ENCODE peak calls at places on chromosomes 5 and 9, in nine cellular contexts. D, Y, B, J, E, Z, S, P and I are unnamed samples. For H3K27me3, the result is how much of the 10 kb centered on the place peaks cover.

GRCh38 chr5:133773247-133774202 is 161.2 kb upstream of the FSTL4 start:
- DNase-seq in J (no peak), Y (no peak), B (no peak), Z (no peak), P (no peak), D (no peak), S (no peak), E (peak), I (no peak)

GRCh38 chr5:132413567-132413966 is 44.1 kb downstream of the SLC22A5 start:
- DNase-seq in E (no peak), P (no peak), S (no peak), B (no peak), J (no peak), Z (no peak), D (no peak), Y (no peak), I (no peak)

GRCh38 chr9:127930298-127931091 is at the start of gene PIP5KL1:
- DNase-seq in J (no peak), P (peak), B (peak), Z (peak), S (peak), D (peak), E (peak), Y (peak), I (peak)

GRCh38 chr9:114011313-114011712 is 66.8 kb downstream of the AMBP start:
- DNase-seq in S (no peak), D (no peak), E (no peak), Y (no peak), P (peak), Z (no peak), J (no peak), B (no peak), I (no peak)

GRCh38 chr5:177452688-177453638 is 6.3 kb downstream of the PRR7 start:
- DNase-seq in J (no peak), Z (no peak), S (no peak), P (no peak), B (no peak), D (no peak), E (no peak), Y (no peak), I (no peak)

GRCh38 chr5:139670369-139671095 is 22.4 kb downstream of the CXXC5 start:
- DNase-seq in Y (no peak), Z (no peak), P (no peak), E (no peak), J (no peak), S (no peak), D (no peak), B (no peak), I (peak)

GRCh38 chr9:69412741-69413150 is 87.7 kb downstream of the ENTREP1 start:
- DNase-seq in B (peak), S (peak), P (no peak), D (peak), Z (peak), J (peak), Y (peak), E (peak), I (peak)

GRCh38 chr5:10635257-10635860 is 71.5 kb downstream of the ANKRD33B start:
- DNase-seq in J (no peak), Y (peak), P (no peak), S (no peak), D (peak), Z (no peak), E (no peak), B (no peak), I (peak)

GRCh38 chr9:87167161-87167560 is 219.9 kb upstream of the GAS1 start:
- DNase-seq in P (no peak), E (peak), J (no peak), Z (no peak), B (no peak), Y (no peak), D (no peak), S (no peak), I (no peak)

GRCh38 chr9:125426926-125427325 is 165.3 kb downstream of the GAPVD1 start:
- DNase-seq in S (no peak), B (no peak), Z (no peak), E (no peak), J (no peak), Y (no peak), D (no peak), P (no peak), I (no peak)

GRCh38 chr5:64180661-64181343 is 15.2 kb downstream of the RNF180 start:
- DNase-seq in Y (no peak), Z (no peak), D (no peak), E (peak), B (no peak), P (no peak), J (no peak), S (no peak), I (no peak)

GRCh38 chr5:10812218-10812617 is 51.2 kb upstream of the DAP start:
- DNase-seq in P (no peak), Z (no peak), D (no peak), S (no peak), J (no peak), B (no peak), E (no peak), Y (no peak), I (no peak)

GRCh38 chr5:119411935-119412623 is 40.2 kb upstream of the HSD17B4 start:
- DNase-seq in Y (peak), D (peak), B (peak), E (peak), J (peak), Z (no peak), S (peak), P (peak), I (peak)

GRCh38 chr9:77899679-77900354 is 131.8 kb downstream of the GNAQ start:
- DNase-seq in Z (no peak), B (no peak), S (no peak), Y (peak), D (no peak), J (peak), E (no peak), P (no peak), I (no peak)

GRCh38 chr9:89603629-89604462 is 966 bp upstream of the GADD45G start:
- DNase-seq in P (peak), Z (peak), E (peak), J (no peak), Y (no peak), S (peak), B (peak), D (no peak), I (peak)

GRCh38 chr9:136120438-136120844 is 1.8 kb upstream of the TMEM250 start:
- DNase-seq in S (no peak), D (no peak), E (no peak), P (no peak), B (no peak), J (no peak), Y (no peak), Z (no peak), I (no peak)

GRCh38 chr9:126502417-126503332 is 111.1 kb upstream of the LMX1B start:
- DNase-seq in Y (no peak), D (no peak), Z (peak), P (no peak), J (no peak), E (no peak), S (no peak), B (no peak), I (peak)

GRCh38 chr5:132222649-132223038 is 5.0 kb downstream of the P4HA2 start:
- DNase-seq in S (no peak), Z (no peak), J (no peak), B (no peak), E (no peak), Y (no peak), P (no peak), D (no peak), I (no peak)

GRCh38 chr5:131264453-131265200 is 774 bp downstream of the CDC42SE2 start:
- DNase-seq in D (no peak), Y (no peak), S (peak), J (no peak), P (no peak), B (peak), Z (peak), E (peak), I (peak)

GRCh38 chr5:9895305-9895650 is 265.1 kb upstream of the TAS2R1 start:
- DNase-seq in Y (no peak), Z (no peak), D (no peak), B (no peak), P (no peak), E (peak), J (no peak), S (no peak), I (peak)

GRCh38 chr5:122097391-122097790 is 19.3 kb upstream of the LOX start:
- DNase-seq in Z (no peak), P (no peak), Y (no peak), S (no peak), J (no peak), D (no peak), E (no peak), B (no peak), I (no peak)

GRCh38 chr9:101792475-101792874 is 54.0 kb upstream of the GRIN3A start:
- DNase-seq in D (no peak), E (no peak), S (no peak), Z (no peak), P (no peak), J (no peak), Y (no peak), B (no peak), I (no peak)

GRCh38 chr9:95778957-95779356 is 96.5 kb upstream of the ERCC6L2 start:
- DNase-seq in D (no peak), P (peak), S (no peak), B (no peak), Z (no peak), E (no peak), J (peak), Y (no peak), I (no peak)

GRCh38 chr5:18032744-18033143 is 398.5 kb downstream of the TAF11L14 start:
- DNase-seq in Y (no peak), P (no peak), J (no peak), D (no peak), Z (no peak), E (no peak), B (no peak), S (no peak), I (no peak)

GRCh38 chr5:81021951-81022687 is 62.0 kb downstream of the RASGRF2 start:
- DNase-seq in S (no peak), Z (no peak), D (no peak), Y (no peak), B (no peak), J (no peak), E (no peak), P (no peak), I (no peak)

GRCh38 chr5:173880306-173880985 is 7.7 kb upstream of the CPEB4 start:
- DNase-seq in Z (no peak), P (no peak), E (peak), Y (peak), D (no peak), J (peak), S (no peak), B (no peak), I (no peak)

GRCh38 chr5:23571059-23571458 is 63.6 kb downstream of the PRDM9 start:
- DNase-seq in E (no peak), Z (no peak), Y (no peak), B (no peak), S (no peak), P (no peak), J (no peak), D (no peak), I (no peak)

GRCh38 chr5:81428446-81428845 is 34.5 kb upstream of the ACOT12 start:
- DNase-seq in J (no peak), Z (no peak), S (no peak), Y (no peak), D (no peak), E (no peak), B (no peak), P (no peak), I (no peak)

GRCh38 chr5:179733764-179734126 is 1.1 kb downstream of the MAML1 start:
- DNase-seq in S (no peak), P (no peak), Y (no peak), D (no peak), E (no peak), Z (no peak), B (no peak), J (no peak), I (no peak)

GRCh38 chr9:131578778-131579504 is 33.6 kb downstream of the PRRT1B start:
- DNase-seq in P (no peak), D (no peak), J (no peak), Y (no peak), S (no peak), Z (no peak), B (no peak), E (no peak), I (no peak)

GRCh38 chr5:14143509-14143842 is 334 bp downstream of the TRIO start:
- DNase-seq in S (peak), P (no peak), Y (no peak), B (no peak), D (no peak), J (no peak), Z (no peak), E (no peak), I (no peak)

GRCh38 chr5:134572811-134573210 is 47.3 kb downstream of the JADE2 start:
- DNase-seq in Y (no peak), J (no peak), B (no peak), D (no peak), S (no peak), P (no peak), Z (no peak), E (no peak), I (no peak)

GRCh38 chr5:54671111-54671531 is 153.6 kb downstream of the SNX18 start:
- DNase-seq in J (no peak), D (no peak), S (no peak), B (peak), Z (no peak), E (no peak), Y (no peak), P (no peak), I (no peak)

GRCh38 chr9:35993976-35994720 is 36.2 kb upstream of the OR2S2 start:
- DNase-seq in P (no peak), S (no peak), D (no peak), E (no peak), Y (no peak), B (no peak), Z (no peak), J (peak), I (no peak)
- H3K4me3 ChIP-seq in P (no peak), S (no peak), D (no peak), E (no peak), Y (no peak), B (no peak), Z (no peak), J (no peak), I (no peak)

GRCh38 chr9:137138701-137139467 is at the start of gene GRIN1:
- DNase-seq in Y (no peak), B (peak), E (peak), P (no peak), S (peak), D (no peak), Z (no peak), J (no peak), I (peak)
- H3K27me3 ChIP-seq in Y (under half), B (under half), E (under half), P (under half), S (under half), D (under half), Z (half or more), J (half or more), I (half or more)

GRCh38 chr5:20469390-20469789 is 481.4 kb upstream of the CDH18 start:
- DNase-seq in S (no peak), J (no peak), B (no peak), P (no peak), Z (no peak), D (no peak), Y (no peak), E (no peak), I (no peak)

GRCh38 chr5:20463206-20463605 is 475.2 kb upstream of the CDH18 start:
- DNase-seq in S (no peak), Y (no peak), E (no peak), P (no peak), J (no peak), Z (no peak), B (no peak), D (no peak), I (no peak)

GRCh38 chr5:20469792-20470191 is 481.8 kb upstream of the CDH18 start:
- DNase-seq in B (no peak), Y (no peak), S (no peak), Z (no peak), J (no peak), D (no peak), P (no peak), E (no peak), I (no peak)

GRCh38 chr5:20470997-20471396 is 483.0 kb upstream of the CDH18 start:
- DNase-seq in J (no peak), Y (no peak), E (no peak), D (no peak), S (no peak), P (no peak), Z (no peak), B (no peak), I (no peak)

GRCh38 chr5:20466507-20466906 is 478.5 kb upstream of the CDH18 start:
- DNase-seq in B (no peak), Y (no peak), P (no peak), D (no peak), E (no peak), S (no peak), Z (no peak), J (no peak), I (no peak)
- H3K4me3 ChIP-seq in B (no peak), Y (no peak), P (no peak), D (no peak), E (no peak), S (no peak), Z (no peak), J (no peak), I (no peak)

GRCh38 chr5:138623053-138623452 is 47.9 kb upstream of the HSPA9 start:
- DNase-seq in Z (no peak), S (no peak), J (no peak), D (no peak), E (no peak), B (no peak), Y (no peak), P (no peak), I (no peak)
- H3K27me3 ChIP-seq in Z (under half), S (under half), J (under half), D (under half), E (under half), B (under half), Y (under half), P (under half), I (under half)

DNA sequence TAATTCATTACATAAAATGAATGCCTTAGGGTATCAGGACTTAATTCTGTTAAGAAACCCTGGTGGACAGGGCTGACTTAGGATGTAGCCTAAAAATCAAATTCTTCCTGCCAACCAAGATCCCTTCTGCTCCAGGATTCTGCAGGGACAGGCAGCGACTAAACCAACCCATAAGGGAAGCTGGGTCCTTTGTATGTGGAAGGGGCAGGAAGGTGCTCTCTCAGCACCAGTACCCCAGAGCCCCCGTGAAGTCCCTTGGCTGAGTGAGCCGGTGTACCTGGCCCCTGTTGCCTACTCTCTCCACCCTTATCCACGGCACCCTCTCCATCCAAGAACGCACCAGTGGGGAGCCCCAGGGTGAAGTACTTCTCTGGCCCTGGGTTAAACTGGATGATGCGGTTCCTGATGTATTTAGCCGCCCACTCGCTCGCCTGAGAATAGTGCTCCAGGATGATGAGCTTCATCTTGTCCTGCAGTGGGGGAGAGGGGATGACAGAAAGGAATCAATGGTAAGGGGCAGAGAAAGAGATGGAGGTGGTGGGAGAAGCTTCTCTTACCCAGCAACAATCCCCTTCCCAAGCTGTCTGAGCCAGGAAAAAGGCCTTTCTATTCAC is 1.1 kb downstream of the GNPDA1 start:
- DNase-seq in E (no peak), D (no peak), P (no peak), B (no peak), J (no peak), S (no peak), Y (no peak), Z (no peak), I (peak)
- H3K4me3 ChIP-seq in E (no peak), D (peak), P (peak), B (no peak), J (peak), S (no peak), Y (peak), Z (peak), I (peak)

GRCh38 chr5:159088371-159088770 is 11.3 kb downstream of the EBF1 start:
- DNase-seq in J (no peak), D (no peak), Z (no peak), Y (no peak), S (no peak), B (no peak), E (no peak), P (no peak), I (no peak)
- H3K27me3 ChIP-seq in J (under half), D (half or more), Z (under half), Y (under half), S (under half), B (under half), E (under half), P (under half), I (under half)

GRCh38 chr5:143359869-143360268 is 43.6 kb downstream of the NR3C1 start:
- DNase-seq in E (no peak), P (no peak), Z (no peak), D (no peak), B (no peak), S (no peak), J (no peak), Y (no peak), I (no peak)
- H3K4me3 ChIP-seq in E (no peak), P (no peak), Z (no peak), D (no peak), B (no peak), S (no peak), J (no peak), Y (no peak), I (no peak)

GRCh38 chr5:88680253-88681132 is 202.5 kb downstream of the MEF2C start:
- DNase-seq in Z (peak), P (peak), Y (no peak), S (peak), D (peak), J (no peak), B (peak), E (peak), I (peak)
- H3K27me3 ChIP-seq in Z (half or more), P (under half), Y (half or more), S (under half), D (under half), J (half or more), B (under half), E (half or more), I (half or more)